ENCODE peak calls at places on chromosomes 16 and 17, in five cellular contexts. One of them, this sample, is unnamed.

GRCh38 chr17:77834170-77835115 is 124.1 kb upstream of the TNRC6C start:
- DNase-seq in HCT116: peak
- DNase-seq in fibroblast of villous mesenchyme: peak
- DNase-seq in HS-27A: no peak
- DNase-seq in iPS DF 19.7: no peak
- DNase-seq in this sample: peak

GRCh38 chr17:32699247-32699646 is 177.7 kb downstream of the MYO1D start:
- DNase-seq in HCT116: no peak
- DNase-seq in fibroblast of villous mesenchyme: no peak
- DNase-seq in HS-27A: no peak
- DNase-seq in iPS DF 19.7: no peak
- DNase-seq in this sample: no peak

GRCh38 chr17:62098623-62099231 is 33.6 kb upstream of the MED13 start:
- DNase-seq in HCT116: no peak
- DNase-seq in fibroblast of villous mesenchyme: no peak
- DNase-seq in HS-27A: no peak
- DNase-seq in iPS DF 19.7: no peak
- DNase-seq in this sample: no peak

GRCh38 chr16:12188674-12189249 is 212.2 kb downstream of the SNX29 start:
- DNase-seq in HCT116: no peak
- DNase-seq in fibroblast of villous mesenchyme: no peak
- DNase-seq in HS-27A: no peak
- DNase-seq in iPS DF 19.7: no peak
- DNase-seq in this sample: peak

GRCh38 chr16:15611610-15612009 is 31.3 kb downstream of the MARF1 start:
- DNase-seq in HCT116: no peak
- DNase-seq in fibroblast of villous mesenchyme: no peak
- DNase-seq in HS-27A: no peak
- DNase-seq in iPS DF 19.7: no peak
- DNase-seq in this sample: no peak

GRCh38 chr17:76124582-76125390 is 16.3 kb downstream of the FOXJ1 start:
- DNase-seq in HCT116: no peak
- DNase-seq in fibroblast of villous mesenchyme: no peak
- DNase-seq in HS-27A: no peak
- DNase-seq in iPS DF 19.7: no peak
- DNase-seq in this sample: no peak

GRCh38 chr17:28326114-28326513 is 7.1 kb downstream of the TMEM97 start:
- DNase-seq in HCT116: no peak
- DNase-seq in fibroblast of villous mesenchyme: no peak
- DNase-seq in HS-27A: no peak
- DNase-seq in iPS DF 19.7: no peak
- DNase-seq in this sample: peak

GRCh38 chr17:40978752-40979151 is 5.4 kb downstream of the KRT40 start:
- DNase-seq in HCT116: no peak
- DNase-seq in fibroblast of villous mesenchyme: no peak
- DNase-seq in HS-27A: no peak
- DNase-seq in iPS DF 19.7: no peak
- DNase-seq in this sample: no peak

This sample was measured in PC-9.